ENCODE peak calls at places on chromosomes 12 and 14, in seven cellular contexts. S is OCI-LY7, K is fibroblast of the aortic adventitia, H is cerebellum, X is osteocyte, Q is neural crest cell, U is cardiac muscle cell. R is an unnamed sample.
A peak's percentile ranks its signal among the peaks of the same experiment; 100 is the strongest.

GRCh38 chr12:39062266-39062996 is 157.0 kb upstream of the CPNE8 start:
- DNase-seq in S (no peak), K (no peak), H (no peak), X (no peak), Q (no peak), U (no peak), R (no peak)

GRCh38 chr12:22518067-22518719 is 26.1 kb downstream of the C2CD5 start:
- DNase-seq in S (no peak), K (peak; percentile 72), H (peak; percentile 49), X (no peak), Q (no peak), U (peak; percentile 71), R (peak; percentile 78)

GRCh38 chr14:61453103-61453767 is 131.9 kb downstream of the PRKCH start:
- DNase-seq in S (no peak), K (no peak), H (no peak), X (no peak), Q (no peak), U (no peak), R (no peak)

GRCh38 chr12:6809056-6809455 is 12.6 kb upstream of the GPR162 start:
- DNase-seq in S (no peak), K (no peak), H (no peak), X (no peak), Q (no peak), U (no peak), R (no peak)

GRCh38 chr12:88248606-88249005 is 106.5 kb downstream of the TMTC3 start:
- DNase-seq in S (no peak), K (no peak), H (no peak), X (no peak), Q (no peak), U (no peak), R (no peak)

GRCh38 chr14:41280745-41281144 is 325.9 kb upstream of the LRFN5 start:
- DNase-seq in S (no peak), K (peak; percentile 22), H (no peak), X (no peak), Q (no peak), U (peak; percentile 48), R (no peak)

GRCh38 chr12:9258676-9259075 is 50.5 kb upstream of the PZP start:
- DNase-seq in S (no peak), K (no peak), H (no peak), X (no peak), Q (no peak), U (no peak), R (no peak)

GRCh38 chr12:51421266-51421884 is 3.3 kb upstream of the SLC4A8 start:
- DNase-seq in S (peak; percentile 64), K (peak; percentile 79), H (peak; percentile 75), X (no peak), Q (peak; percentile 59), U (peak; percentile 84), R (peak; percentile 45)

GRCh38 chr12:32583535-32583934 is 95.6 kb upstream of the DNM1L start:
- DNase-seq in S (no peak), K (peak; percentile 48), H (no peak), X (no peak), Q (no peak), U (peak; percentile 47), R (peak; percentile 65)

GRCh38 chr12:52130695-52131094 is 51.2 kb downstream of the SMIM41 start:
- DNase-seq in S (no peak), K (no peak), H (no peak), X (no peak), Q (no peak), U (no peak), R (no peak)

GRCh38 chr14:50001999-50002925 is 109.4 kb downstream of the ARF6 start:
- DNase-seq in S (peak; percentile 57), K (no peak), H (no peak), X (no peak), Q (no peak), U (no peak), R (no peak)

GRCh38 chr14:68610251-68610793 is 182.5 kb downstream of the ZFP36L1 start:
- DNase-seq in S (no peak), K (no peak), H (no peak), X (no peak), Q (no peak), U (no peak), R (no peak)

R was measured in dermis microvascular lymphatic vessel endothelial cell.